ENCODE peak calls at places on chromosome 9, in six cellular contexts. U, S, I, D, E and Q are unnamed samples.

GRCh38 chr9:28134577-28134976 is 561.3 kb upstream of the C9orf72 start:
- DNase-seq in U (no peak), S (no peak), I (no peak), D (no peak), E (no peak), Q (no peak)

GRCh38 chr9:134049236-134049635 is 18.6 kb downstream of the BRD3 start:
- DNase-seq in U (no peak), S (no peak), I (no peak), D (no peak), E (no peak), Q (no peak)

GRCh38 chr9:89919171-89919681 is 314.4 kb downstream of the GADD45G start:
- DNase-seq in U (peak), S (no peak), I (peak), D (peak), E (peak), Q (no peak)

GRCh38 chr9:5510991-5511390 is 660 bp downstream of the PDCD1LG2 start:
- DNase-seq in U (no peak), S (peak), I (no peak), D (no peak), E (no peak), Q (no peak)

GRCh38 chr9:119963258-119963797 is 594.1 kb upstream of the BRINP1 start:
- DNase-seq in U (no peak), S (peak), I (no peak), D (peak), E (no peak), Q (peak)

GRCh38 chr9:122252796-122253195 is 11.8 kb downstream of the RBM18 start:
- DNase-seq in U (no peak), S (no peak), I (no peak), D (no peak), E (no peak), Q (no peak)

GRCh38 chr9:73116030-73116429 is 35.6 kb upstream of the ANXA1 start:
- DNase-seq in U (no peak), S (peak), I (no peak), D (no peak), E (no peak), Q (peak)

GRCh38 chr9:38046669-38047300 is 22.2 kb downstream of the SHB start:
- DNase-seq in U (no peak), S (peak), I (no peak), D (peak), E (no peak), Q (peak)